ENCODE peak calls at places on chromosome 16, in five cellular contexts. One of them, this sample, is unnamed.

GRCh38 chr16:77306050-77306616 is 106.9 kb downstream of the SYCE1L start:
- DNase-seq in stomach: no peak
- DNase-seq in GM13977: no peak
- DNase-seq in CD8-positive, alpha-beta T cell: no peak
- DNase-seq in A549: no peak
- DNase-seq in this sample: no peak

GRCh38 chr16:84045818-84046470 is 3.3 kb upstream of the SLC38A8 start:
- DNase-seq in stomach: no peak
- DNase-seq in GM13977: no peak
- DNase-seq in CD8-positive, alpha-beta T cell: no peak
- DNase-seq in A549: no peak
- DNase-seq in this sample: no peak

GRCh38 chr16:9134306-9134705 is 42.9 kb downstream of the HAPSTR1 start:
- DNase-seq in stomach: no peak
- DNase-seq in GM13977: no peak
- DNase-seq in CD8-positive, alpha-beta T cell: no peak
- DNase-seq in A549: no peak
- DNase-seq in this sample: no peak

GRCh38 chr16:60642956-60643355 is 1393.3 kb downstream of the CDH8 start:
- DNase-seq in stomach: no peak
- DNase-seq in GM13977: no peak
- DNase-seq in CD8-positive, alpha-beta T cell: no peak
- DNase-seq in A549: no peak
- DNase-seq in this sample: no peak

GRCh38 chr16:71846443-71846842 is 667 bp downstream of the ATXN1L start:
- DNase-seq in stomach: no peak
- DNase-seq in GM13977: no peak
- DNase-seq in CD8-positive, alpha-beta T cell: no peak
- DNase-seq in A549: no peak
- DNase-seq in this sample: peak

GRCh38 chr16:88907768-88908167 is 41.3 kb upstream of the PABPN1L start:
- DNase-seq in stomach: no peak
- DNase-seq in GM13977: no peak
- DNase-seq in CD8-positive, alpha-beta T cell: no peak
- DNase-seq in A549: peak
- DNase-seq in this sample: peak

GRCh38 chr16:15916323-15916722 is 27.9 kb upstream of the CEP20 start:
- DNase-seq in stomach: no peak
- DNase-seq in GM13977: no peak
- DNase-seq in CD8-positive, alpha-beta T cell: no peak
- DNase-seq in A549: no peak
- DNase-seq in this sample: no peak

GRCh38 chr16:4474192-4474961 is at the start of gene NMRAL1:
- DNase-seq in stomach: peak
- DNase-seq in GM13977: peak
- DNase-seq in CD8-positive, alpha-beta T cell: peak
- DNase-seq in A549: peak
- DNase-seq in this sample: peak

GRCh38 chr16:57411362-57411976 is 6.9 kb downstream of the CCL17 start:
- DNase-seq in stomach: no peak
- DNase-seq in GM13977: peak
- DNase-seq in CD8-positive, alpha-beta T cell: no peak
- DNase-seq in A549: no peak
- DNase-seq in this sample: no peak

GRCh38 chr16:64292953-64293352 is 828.9 kb downstream of the CDH11 start:
- DNase-seq in stomach: no peak
- DNase-seq in GM13977: no peak
- DNase-seq in CD8-positive, alpha-beta T cell: no peak
- DNase-seq in A549: no peak
- DNase-seq in this sample: no peak

GRCh38 chr16:28984619-28985135 is at the start of gene LAT:
- DNase-seq in stomach: peak
- DNase-seq in GM13977: peak
- DNase-seq in CD8-positive, alpha-beta T cell: peak
- DNase-seq in A549: peak
- DNase-seq in this sample: no peak

GRCh38 chr16:49465661-49466528 is 92.3 kb downstream of the C16orf78 start:
- DNase-seq in stomach: peak
- DNase-seq in GM13977: no peak
- DNase-seq in CD8-positive, alpha-beta T cell: no peak
- DNase-seq in A549: no peak
- DNase-seq in this sample: no peak

GRCh38 chr16:64586756-64587155 is 535.1 kb downstream of the CDH11 start:
- DNase-seq in stomach: no peak
- DNase-seq in GM13977: no peak
- DNase-seq in CD8-positive, alpha-beta T cell: no peak
- DNase-seq in A549: no peak
- DNase-seq in this sample: no peak

GRCh38 chr16:48617711-48618148 is 7.8 kb upstream of the N4BP1 start:
- DNase-seq in stomach: peak
- DNase-seq in GM13977: no peak
- DNase-seq in CD8-positive, alpha-beta T cell: no peak
- DNase-seq in A549: no peak
- DNase-seq in this sample: peak

GRCh38 chr16:57645691-57646387 is 17.4 kb downstream of the ADGRG1 start:
- DNase-seq in stomach: no peak
- DNase-seq in GM13977: no peak
- DNase-seq in CD8-positive, alpha-beta T cell: no peak
- DNase-seq in A549: no peak
- DNase-seq in this sample: no peak

GRCh38 chr16:74691093-74691855 is 9.4 kb downstream of the MLKL start:
- DNase-seq in stomach: no peak
- DNase-seq in GM13977: no peak
- DNase-seq in CD8-positive, alpha-beta T cell: no peak
- DNase-seq in A549: no peak
- DNase-seq in this sample: no peak

GRCh38 chr16:25135239-25135878 is 23.8 kb downstream of the LCMT1 start:
- DNase-seq in stomach: no peak
- DNase-seq in GM13977: no peak
- DNase-seq in CD8-positive, alpha-beta T cell: no peak
- DNase-seq in A549: peak
- DNase-seq in this sample: peak

GRCh38 chr16:76882105-76882504 is 308.9 kb upstream of the MON1B start:
- DNase-seq in stomach: no peak
- DNase-seq in GM13977: no peak
- DNase-seq in CD8-positive, alpha-beta T cell: no peak
- DNase-seq in A549: no peak
- DNase-seq in this sample: peak

GRCh38 chr16:9092282-9092962 is 978 bp downstream of the HAPSTR1 start:
- DNase-seq in stomach: peak
- DNase-seq in GM13977: peak
- DNase-seq in CD8-positive, alpha-beta T cell: peak
- DNase-seq in A549: peak
- DNase-seq in this sample: no peak

GRCh38 chr16:11662582-11662981 is 5.7 kb upstream of the SNN start:
- DNase-seq in stomach: no peak
- DNase-seq in GM13977: no peak
- DNase-seq in CD8-positive, alpha-beta T cell: no peak
- DNase-seq in A549: no peak
- DNase-seq in this sample: no peak

GRCh38 chr16:89723279-89724250 is 2.2 kb downstream of the ZNF276 start:
- DNase-seq in stomach: peak
- DNase-seq in GM13977: no peak
- DNase-seq in CD8-positive, alpha-beta T cell: peak
- DNase-seq in A549: no peak
- DNase-seq in this sample: no peak

GRCh38 chr16:79191933-79192332 is 408.6 kb downstream of the MAF start:
- DNase-seq in stomach: no peak
- DNase-seq in GM13977: no peak
- DNase-seq in CD8-positive, alpha-beta T cell: no peak
- DNase-seq in A549: no peak
- DNase-seq in this sample: no peak

GRCh38 chr16:89144681-89145080 is 26.9 kb upstream of the CDH15 start:
- DNase-seq in stomach: no peak
- DNase-seq in GM13977: no peak
- DNase-seq in CD8-positive, alpha-beta T cell: no peak
- DNase-seq in A549: no peak
- DNase-seq in this sample: no peak

GRCh38 chr16:48526058-48526957 is 83.7 kb downstream of the N4BP1 start:
- DNase-seq in stomach: peak
- DNase-seq in GM13977: peak
- DNase-seq in CD8-positive, alpha-beta T cell: no peak
- DNase-seq in A549: peak
- DNase-seq in this sample: peak

GRCh38 chr16:27740496-27741201 is 190.7 kb downstream of the KATNIP start:
- DNase-seq in stomach: no peak
- DNase-seq in GM13977: no peak
- DNase-seq in CD8-positive, alpha-beta T cell: no peak
- DNase-seq in A549: no peak
- DNase-seq in this sample: no peak

GRCh38 chr16:56041556-56042140 is 149.6 kb upstream of the GNAO1 start:
- DNase-seq in stomach: no peak
- DNase-seq in GM13977: peak
- DNase-seq in CD8-positive, alpha-beta T cell: no peak
- DNase-seq in A549: peak
- DNase-seq in this sample: peak

GRCh38 chr16:29857133-29857760 is 5.8 kb downstream of the CDIPT start:
- DNase-seq in stomach: no peak
- DNase-seq in GM13977: no peak
- DNase-seq in CD8-positive, alpha-beta T cell: no peak
- DNase-seq in A549: no peak
- DNase-seq in this sample: no peak

GRCh38 chr16:17331991-17332390 is 138.8 kb downstream of the XYLT1 start:
- DNase-seq in stomach: no peak
- DNase-seq in GM13977: no peak
- DNase-seq in CD8-positive, alpha-beta T cell: no peak
- DNase-seq in A549: no peak
- DNase-seq in this sample: no peak

DNA sequence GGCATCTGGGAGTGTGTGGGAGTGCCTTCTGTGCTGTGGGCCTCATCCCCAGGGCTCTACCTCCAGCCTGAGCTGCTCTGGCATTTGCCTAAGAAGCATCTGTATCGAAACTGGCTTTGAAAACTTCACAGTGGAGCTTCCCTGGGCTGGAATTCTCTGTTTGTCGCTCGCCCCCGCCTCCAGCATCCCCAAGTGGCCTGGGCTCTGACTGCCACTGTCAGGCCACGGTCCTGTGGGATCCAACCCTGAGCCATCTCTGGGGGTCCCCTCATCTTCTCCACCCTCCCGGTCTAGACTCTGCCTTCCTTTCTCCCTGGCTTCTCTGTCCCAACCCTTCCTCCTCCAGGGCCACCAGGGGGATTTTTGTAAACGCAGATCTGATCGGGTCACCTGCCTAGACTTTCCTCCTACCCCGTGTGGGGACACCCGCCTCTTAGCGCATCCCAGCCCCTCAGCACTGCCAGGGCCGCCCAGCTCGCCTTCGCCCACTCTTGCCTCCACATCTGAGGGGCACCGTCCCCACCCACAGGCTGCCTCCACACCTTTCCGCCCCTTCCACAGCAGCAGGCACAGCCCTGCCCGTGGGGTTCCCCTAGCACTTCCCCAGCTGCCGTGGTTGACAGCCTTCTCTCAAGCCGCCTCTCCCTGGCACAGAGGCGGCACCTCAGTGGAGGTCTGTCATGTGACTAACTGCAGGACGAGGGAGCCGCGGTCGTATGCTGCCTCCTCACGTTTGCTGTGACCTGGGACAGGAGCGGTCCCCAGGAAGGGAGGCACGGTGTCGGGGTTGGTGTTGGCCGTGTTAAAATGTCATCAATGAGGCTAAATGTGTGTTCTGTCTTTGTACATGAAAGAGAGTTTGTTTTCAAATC is 12.0 kb downstream of the TBC1D24 start:
- DNase-seq in stomach: peak
- DNase-seq in GM13977: peak
- DNase-seq in CD8-positive, alpha-beta T cell: peak
- DNase-seq in A549: no peak
- DNase-seq in this sample: no peak
- TF ChIP-seq CTCF in stomach: no peak
- TF ChIP-seq CTCF in GM13977: peak
- TF ChIP-seq CTCF in CD8-positive, alpha-beta T cell: peak
- TF ChIP-seq CTCF in A549: no peak
- TF ChIP-seq CTCF in this sample: no peak

GRCh38 chr16:31010539-31010938 is at the start of gene STX1B:
- DNase-seq in stomach: no peak
- DNase-seq in GM13977: no peak
- DNase-seq in CD8-positive, alpha-beta T cell: peak
- DNase-seq in A549: no peak
- DNase-seq in this sample: no peak

GRCh38 chr16:31010943-31011342 is 505 bp upstream of the STX1B start:
- DNase-seq in stomach: no peak
- DNase-seq in GM13977: no peak
- DNase-seq in CD8-positive, alpha-beta T cell: no peak
- DNase-seq in A549: no peak
- DNase-seq in this sample: no peak

GRCh38 chr16:31009120-31009519 is 1.3 kb downstream of the STX1B start:
- DNase-seq in stomach: no peak
- DNase-seq in GM13977: no peak
- DNase-seq in CD8-positive, alpha-beta T cell: no peak
- DNase-seq in A549: no peak
- DNase-seq in this sample: no peak

GRCh38 chr16:31008154-31008950 is 2.1 kb downstream of the STX1B start:
- DNase-seq in stomach: no peak
- DNase-seq in GM13977: no peak
- DNase-seq in CD8-positive, alpha-beta T cell: no peak
- DNase-seq in A549: no peak
- DNase-seq in this sample: no peak

GRCh38 chr16:31009894-31010293 is 544 bp downstream of the STX1B start:
- DNase-seq in stomach: no peak
- DNase-seq in GM13977: no peak
- DNase-seq in CD8-positive, alpha-beta T cell: no peak
- DNase-seq in A549: no peak
- DNase-seq in this sample: no peak
- TF ChIP-seq CTCF in stomach: no peak
- TF ChIP-seq CTCF in GM13977: peak
- TF ChIP-seq CTCF in CD8-positive, alpha-beta T cell: no peak
- TF ChIP-seq CTCF in A549: no peak
- TF ChIP-seq CTCF in this sample: no peak

DNA sequence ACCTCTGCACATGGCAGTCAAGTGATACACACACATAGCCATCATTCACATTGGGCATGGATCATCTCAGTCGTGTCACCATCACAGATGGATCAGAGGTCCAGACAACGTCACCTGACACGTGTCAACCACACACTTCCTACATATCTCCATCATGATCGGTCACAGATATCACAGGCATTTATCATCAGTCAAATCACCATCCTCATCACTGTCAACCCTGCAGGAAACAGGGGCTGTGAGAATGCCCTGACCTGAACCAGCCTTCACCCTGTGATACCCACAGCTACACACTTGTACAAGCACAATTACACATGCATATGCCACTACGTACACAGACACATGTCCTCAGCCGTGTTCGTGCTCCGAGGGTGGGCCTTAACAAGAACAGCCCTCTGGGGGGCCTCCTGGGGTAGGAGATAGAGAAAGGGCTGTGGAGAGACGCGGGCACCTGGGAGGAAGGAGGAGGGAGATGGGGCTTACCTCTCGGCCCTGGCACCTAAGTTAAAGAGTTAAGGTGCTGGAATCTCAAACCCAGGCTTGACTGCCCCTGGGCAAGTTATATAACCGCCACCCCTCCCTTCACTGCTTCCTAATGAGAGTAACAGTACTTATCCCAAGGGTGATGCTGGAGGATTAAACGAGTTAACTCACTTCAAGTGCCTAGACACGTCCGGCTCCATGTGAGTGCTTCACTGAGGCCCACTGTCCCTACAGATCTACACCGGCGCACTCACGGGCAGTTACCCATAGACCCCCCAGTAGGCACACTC is 1.1 kb downstream of the SLC12A4 start:
- DNase-seq in stomach: no peak
- DNase-seq in GM13977: no peak
- DNase-seq in CD8-positive, alpha-beta T cell: no peak
- DNase-seq in A549: no peak
- DNase-seq in this sample: peak
- TF ChIP-seq CTCF in stomach: no peak
- TF ChIP-seq CTCF in GM13977: peak
- TF ChIP-seq CTCF in CD8-positive, alpha-beta T cell: no peak
- TF ChIP-seq CTCF in A549: no peak
- TF ChIP-seq CTCF in this sample: no peak

GRCh38 chr16:19521471-19522368 is at the start of gene GDE1:
- DNase-seq in stomach: peak
- DNase-seq in GM13977: peak
- DNase-seq in CD8-positive, alpha-beta T cell: peak
- DNase-seq in A549: peak
- DNase-seq in this sample: peak
- TF ChIP-seq CTCF in stomach: no peak
- TF ChIP-seq CTCF in GM13977: peak
- TF ChIP-seq CTCF in CD8-positive, alpha-beta T cell: peak
- TF ChIP-seq CTCF in A549: no peak
- TF ChIP-seq CTCF in this sample: peak

This sample was measured in MCF 10A.